ENCODE peak calls at places on chromosomes 5 and 9, in nine cellular contexts. P is transverse colon, C is stomach, V is sigmoid colon, W is H9, I is GM23248, R is brain microvascular endothelial cell, E is foreskin keratinocyte, B is IMR-90. D is an unnamed sample.

GRCh38 chr9:75626860-75627259 is 263.6 kb upstream of the PCSK5 start:
- DNase-seq in P (no peak), C (no peak), V (no peak), W (no peak), I (no peak), R (no peak), E (no peak), B (no peak), D (no peak)

GRCh38 chr5:134092875-134093274 is 21.6 kb upstream of the TCF7 start:
- DNase-seq in P (peak), C (peak), V (no peak), W (no peak), I (no peak), R (no peak), E (peak), B (peak), D (peak)

GRCh38 chr9:14180077-14180941 is 133.6 kb downstream of the NFIB start:
- DNase-seq in P (peak), C (peak), V (peak), W (no peak), I (no peak), R (no peak), E (peak), B (no peak), D (no peak)

GRCh38 chr5:101102506-101102905 is 199.4 kb upstream of the ST8SIA4 start:
- DNase-seq in P (no peak), C (no peak), V (no peak), W (no peak), I (peak), R (no peak), E (peak), B (no peak), D (peak)

GRCh38 chr9:96603305-96604004 is 16.2 kb downstream of the CDC14B start:
- DNase-seq in P (no peak), C (no peak), V (no peak), W (no peak), I (peak), R (no peak), E (no peak), B (peak), D (no peak)

GRCh38 chr5:72752909-72753308 is 63.6 kb upstream of the TNPO1 start:
- DNase-seq in P (no peak), C (no peak), V (no peak), W (no peak), I (no peak), R (no peak), E (no peak), B (no peak), D (no peak)

GRCh38 chr5:147522435-147522834 is 12.6 kb upstream of the DPYSL3 start:
- DNase-seq in P (no peak), C (no peak), V (no peak), W (no peak), I (peak), R (no peak), E (peak), B (peak), D (no peak)

GRCh38 chr5:73189816-73190451 is 16.9 kb downstream of the TMEM174 start:
- DNase-seq in P (peak), C (no peak), V (no peak), W (peak), I (peak), R (peak), E (no peak), B (peak), D (no peak)

GRCh38 chr5:123298335-123299010 is 124.7 kb downstream of the CEP120 start:
- DNase-seq in P (no peak), C (no peak), V (no peak), W (no peak), I (no peak), R (no peak), E (no peak), B (no peak), D (no peak)

GRCh38 chr5:155726267-155726666 is 600.7 kb upstream of the SGCD start:
- DNase-seq in P (no peak), C (no peak), V (no peak), W (peak), I (peak), R (peak), E (peak), B (peak), D (no peak)

GRCh38 chr5:51347704-51348103 is 35.5 kb upstream of the ISL1 start:
- DNase-seq in P (no peak), C (no peak), V (no peak), W (no peak), I (no peak), R (no peak), E (peak), B (no peak), D (no peak)

GRCh38 chr9:89746385-89747116 is 141.7 kb downstream of the GADD45G start:
- DNase-seq in P (no peak), C (no peak), V (peak), W (no peak), I (peak), R (peak), E (no peak), B (no peak), D (no peak)

GRCh38 chr5:33788922-33789321 is 102.9 kb downstream of the ADAMTS12 start:
- DNase-seq in P (no peak), C (no peak), V (no peak), W (no peak), I (peak), R (peak), E (peak), B (peak), D (no peak)

GRCh38 chr9:36881316-36882116 is 152.6 kb downstream of the PAX5 start:
- DNase-seq in P (no peak), C (no peak), V (peak), W (no peak), I (no peak), R (no peak), E (no peak), B (no peak), D (no peak)

GRCh38 chr5:40547994-40548575 is 131.6 kb upstream of the PTGER4 start:
- DNase-seq in P (no peak), C (no peak), V (no peak), W (no peak), I (no peak), R (no peak), E (no peak), B (no peak), D (no peak)

GRCh38 chr9:70083429-70083828 is 39.8 kb downstream of the MAMDC2 start:
- DNase-seq in P (no peak), C (no peak), V (no peak), W (no peak), I (peak), R (no peak), E (peak), B (no peak), D (no peak)

GRCh38 chr9:129646252-129646651 is 4.3 kb upstream of the ASB6 start:
- DNase-seq in P (no peak), C (no peak), V (no peak), W (no peak), I (no peak), R (no peak), E (no peak), B (no peak), D (no peak)

GRCh38 chr5:93191016-93191415 is 390.0 kb downstream of the NR2F1-AS1 start:
- DNase-seq in P (no peak), C (no peak), V (no peak), W (no peak), I (no peak), R (no peak), E (no peak), B (no peak), D (no peak)

DNA sequence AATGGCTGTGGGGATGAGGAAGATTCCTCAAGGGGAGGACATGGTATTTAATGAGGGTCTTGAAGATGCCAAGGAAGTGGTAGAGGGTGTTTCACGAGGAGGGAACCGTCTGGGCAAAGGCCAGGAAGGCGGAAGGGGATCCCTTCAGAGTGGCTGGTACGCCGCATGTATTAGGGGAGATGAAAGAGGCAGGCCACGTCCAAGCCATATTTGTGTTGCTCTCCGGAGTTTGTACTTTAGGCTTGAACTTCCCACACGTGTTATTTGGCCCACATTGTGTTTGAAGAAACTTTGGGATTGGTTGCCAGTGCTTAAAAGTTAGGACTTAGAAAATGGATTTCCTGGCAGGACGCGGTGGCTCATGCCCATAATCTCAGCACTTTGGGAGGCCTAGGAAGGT is 1.2 kb downstream of the FXN start:
- DNase-seq in P (no peak), C (no peak), V (no peak), W (no peak), I (no peak), R (no peak), E (no peak), B (no peak), D (no peak)
- H3K27ac ChIP-seq in P (peak), C (peak), V (peak), W (no peak), I (no peak), R (peak), E (peak), B (no peak), D (no peak)

GRCh38 chr9:127249877-127250276 is 14.7 kb upstream of the GARNL3 start:
- DNase-seq in P (no peak), C (no peak), V (no peak), W (no peak), I (no peak), R (no peak), E (no peak), B (no peak), D (no peak)

GRCh38 chr9:127248241-127248640 is 16.3 kb upstream of the GARNL3 start:
- DNase-seq in P (no peak), C (no peak), V (no peak), W (no peak), I (no peak), R (no peak), E (peak), B (no peak), D (no peak)

GRCh38 chr9:127245637-127246164 is 18.9 kb upstream of the GARNL3 start:
- DNase-seq in P (no peak), C (no peak), V (no peak), W (no peak), I (no peak), R (no peak), E (no peak), B (no peak), D (no peak)

GRCh38 chr9:127241354-127241753 is 23.2 kb upstream of the GARNL3 start:
- DNase-seq in P (no peak), C (no peak), V (no peak), W (no peak), I (no peak), R (no peak), E (no peak), B (no peak), D (no peak)

GRCh38 chr9:127244609-127245601 is 19.7 kb upstream of the GARNL3 start:
- DNase-seq in P (peak), C (peak), V (peak), W (peak), I (peak), R (peak), E (peak), B (peak), D (peak)
- H3K27ac ChIP-seq in P (peak), C (peak), V (peak), W (no peak), I (no peak), R (peak), E (no peak), B (peak), D (no peak)

GRCh38 chr5:124732349-124732875 is 14.0 kb downstream of the ZNF608 start:
- DNase-seq in P (no peak), C (no peak), V (no peak), W (no peak), I (no peak), R (no peak), E (no peak), B (no peak), D (no peak)
- H3K27ac ChIP-seq in P (no peak), C (no peak), V (peak), W (no peak), I (no peak), R (no peak), E (no peak), B (no peak), D (no peak)

GRCh38 chr5:125558466-125558865 is 812.0 kb upstream of the ZNF608 start:
- DNase-seq in P (no peak), C (no peak), V (no peak), W (no peak), I (no peak), R (no peak), E (peak), B (peak), D (no peak)

GRCh38 chr5:125555591-125555990 is 809.2 kb upstream of the ZNF608 start:
- DNase-seq in P (no peak), C (no peak), V (no peak), W (no peak), I (no peak), R (no peak), E (no peak), B (no peak), D (no peak)

GRCh38 chr5:125560476-125561225 is 814.2 kb upstream of the ZNF608 start:
- DNase-seq in P (no peak), C (no peak), V (no peak), W (no peak), I (peak), R (no peak), E (peak), B (peak), D (no peak)

GRCh38 chr5:125554355-125554754 is 807.9 kb upstream of the ZNF608 start:
- DNase-seq in P (no peak), C (no peak), V (no peak), W (no peak), I (no peak), R (no peak), E (no peak), B (no peak), D (no peak)

DNA sequence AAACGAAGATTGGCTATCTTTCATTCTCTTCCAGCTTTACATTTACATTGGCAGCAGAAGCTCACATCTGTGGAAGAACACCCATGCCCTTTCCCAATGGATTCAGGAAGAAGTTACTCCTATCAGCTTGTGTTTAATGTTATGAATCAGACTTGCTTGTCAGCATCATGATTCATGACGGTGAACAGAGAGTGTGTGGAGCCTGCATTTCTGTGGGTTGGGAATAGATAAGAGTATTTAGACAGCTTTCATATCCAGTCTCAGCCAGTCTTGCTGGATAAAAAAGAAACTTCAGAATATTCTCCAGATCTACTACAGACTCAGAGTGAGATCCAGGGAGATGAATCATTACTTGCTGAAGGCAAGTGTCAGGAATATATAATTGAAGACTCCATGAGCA is 812.9 kb upstream of the ZNF608 start:
- DNase-seq in P (no peak), C (no peak), V (no peak), W (no peak), I (peak), R (peak), E (peak), B (peak), D (peak)
- H3K27ac ChIP-seq in P (no peak), C (no peak), V (no peak), W (no peak), I (no peak), R (peak), E (peak), B (no peak), D (peak)

D was measured in epithelial cell of prostate.